ENCODE peak calls at places on chromosomes 11 and 22, in seven cellular contexts. X is K562, F is GM12892, R is H1, N is SK-N-SH, E is HepG2, A is GM12878. T is an unnamed sample.

GRCh38 chr11:75474878-75475766 is 42.1 kb upstream of the KLHL35 start:
- DNase-seq in X (peak; percentile 90), F (no peak), R (peak; percentile 86), N (peak; percentile 63), E (no peak), A (no peak), T (peak; percentile 67)

GRCh38 chr11:29782447-29782846 is 234.4 kb downstream of the KCNA4 start:
- DNase-seq in X (no peak), F (no peak), R (no peak), N (no peak), E (no peak), A (no peak), T (no peak)

GRCh38 chr22:44462246-44463015 is 35.6 kb downstream of the RTL6 start:
- DNase-seq in X (no peak), F (no peak), R (no peak), N (no peak), E (no peak), A (no peak), T (no peak)

GRCh38 chr11:63906585-63906984 is 10.4 kb downstream of the RCOR2 start:
- DNase-seq in X (peak; percentile 52), F (no peak), R (peak; percentile 69), N (peak; percentile 81), E (no peak), A (no peak), T (no peak)

GRCh38 chr22:27409299-27409698 is 392.3 kb downstream of the MN1 start:
- DNase-seq in X (no peak), F (no peak), R (no peak), N (no peak), E (peak; percentile 16), A (no peak), T (no peak)

GRCh38 chr22:44191036-44191454 is 10.3 kb downstream of the PARVG start:
- DNase-seq in X (no peak), F (no peak), R (no peak), N (no peak), E (no peak), A (no peak), T (peak; percentile 65)

GRCh38 chr22:38953577-38954413 is 3.6 kb upstream of the APOBEC3A start:
- DNase-seq in X (no peak), F (peak; percentile 87), R (no peak), N (no peak), E (no peak), A (peak; percentile 85), T (peak; percentile 83)

GRCh38 chr22:25120093-25120561 is 79.5 kb upstream of the CRYBB3 start:
- DNase-seq in X (no peak), F (no peak), R (no peak), N (no peak), E (peak; percentile 92), A (no peak), T (no peak)

GRCh38 chr22:37105990-37106389 is 3.5 kb downstream of the TMPRSS6 start:
- DNase-seq in X (no peak), F (no peak), R (no peak), N (no peak), E (no peak), A (no peak), T (no peak)

GRCh38 chr22:45014658-45015057 is 4.9 kb upstream of the PHF21B start:
- DNase-seq in X (no peak), F (no peak), R (no peak), N (no peak), E (no peak), A (no peak), T (no peak)

GRCh38 chr11:45321031-45321595 is 35.0 kb upstream of the SYT13 start:
- DNase-seq in X (no peak), F (no peak), R (no peak), N (no peak), E (no peak), A (no peak), T (no peak)

GRCh38 chr11:76266701-76267100 is 60.4 kb upstream of the WNT11 start:
- DNase-seq in X (no peak), F (no peak), R (no peak), N (no peak), E (no peak), A (no peak), T (no peak)

GRCh38 chr11:62804310-62805043 is 763 bp downstream of the NXF1 start:
- DNase-seq in X (peak; percentile 19), F (no peak), R (no peak), N (no peak), E (no peak), A (no peak), T (no peak)

GRCh38 chr11:83392556-83392955 is 106.4 kb upstream of the CCDC90B start:
- DNase-seq in X (no peak), F (no peak), R (no peak), N (no peak), E (no peak), A (no peak), T (no peak)

GRCh38 chr22:48824673-48825651 is 1002.7 kb downstream of the BRD1 start:
- DNase-seq in X (no peak), F (no peak), R (no peak), N (no peak), E (no peak), A (no peak), T (no peak)

GRCh38 chr11:72802822-72803221 is 9.0 kb upstream of the STARD10 start:
- DNase-seq in X (no peak), F (no peak), R (no peak), N (no peak), E (no peak), A (no peak), T (no peak)

GRCh38 chr22:17946691-17947367 is 77.5 kb downstream of the MICAL3 start:
- DNase-seq in X (no peak), F (no peak), R (no peak), N (peak; percentile 47), E (no peak), A (no peak), T (no peak)

GRCh38 chr11:131910491-131911387 is 540.3 kb downstream of the NTM start:
- DNase-seq in X (no peak), F (peak; percentile 22), R (peak; percentile 74), N (peak; percentile 73), E (no peak), A (no peak), T (no peak)

GRCh38 chr22:36455571-36456458 is 25.6 kb downstream of the TXN2 start:
- DNase-seq in X (no peak), F (no peak), R (no peak), N (no peak), E (no peak), A (no peak), T (no peak)

GRCh38 chr11:121482231-121483129 is 29.7 kb upstream of the SORL1-AS1 start:
- DNase-seq in X (no peak), F (no peak), R (no peak), N (no peak), E (no peak), A (peak; percentile 93), T (no peak)

GRCh38 chr11:122672892-122673291 is 17.4 kb downstream of the UBASH3B start:
- DNase-seq in X (no peak), F (no peak), R (no peak), N (no peak), E (no peak), A (no peak), T (no peak)

GRCh38 chr22:47220752-47221151 is 458.3 kb downstream of the TBC1D22A start:
- DNase-seq in X (no peak), F (no peak), R (no peak), N (no peak), E (no peak), A (no peak), T (no peak)
- TF ChIP-seq TAF1 in X (no peak), F (no peak), R (no peak), N (no peak), E (no peak), A (no peak), T (no peak)

DNA sequence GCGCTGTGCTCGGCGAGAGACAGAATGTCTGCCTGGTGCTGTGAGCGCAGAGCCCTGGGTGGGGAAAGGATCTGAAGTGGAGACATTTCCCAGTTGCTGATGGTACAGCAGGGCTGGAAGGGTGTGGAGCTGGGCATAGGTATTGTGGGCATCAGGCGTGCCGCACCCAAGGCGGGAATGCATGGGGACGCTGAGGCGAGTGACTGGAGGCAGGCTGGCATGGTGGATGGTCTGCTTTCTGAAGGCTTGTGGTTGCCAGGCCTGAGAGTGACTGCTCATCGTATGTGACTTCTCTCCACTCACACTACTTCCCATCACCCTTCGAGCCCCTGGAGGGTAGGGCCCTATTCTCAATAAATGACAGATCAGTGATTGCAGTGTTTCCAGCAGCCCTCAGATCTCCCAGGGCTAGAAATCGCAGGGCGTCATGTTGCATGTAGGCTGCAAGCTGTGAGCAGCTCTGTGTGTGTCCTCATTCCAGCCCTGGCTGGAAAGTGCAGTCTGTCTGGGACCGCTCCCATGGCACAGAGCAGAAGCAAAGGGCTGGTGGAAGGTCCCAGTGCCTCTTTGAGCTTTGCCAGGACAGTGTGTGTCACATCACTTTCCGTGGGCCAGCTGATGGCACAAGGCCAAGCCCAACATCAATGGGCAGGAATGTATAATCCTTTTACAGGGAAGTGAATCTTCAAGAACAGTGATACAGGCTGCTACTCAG is 67.7 kb downstream of the TBC1D22A start:
- DNase-seq in X (no peak), F (no peak), R (peak; percentile 37), N (peak; percentile 61), E (no peak), A (no peak), T (no peak)
- TF ChIP-seq TAF1 in X (no peak), F (no peak), R (no peak), N (peak; percentile 21), E (no peak), A (no peak), T (no peak)

GRCh38 chr11:98565311-98565710 is 455.4 kb upstream of the CNTN5 start:
- DNase-seq in X (no peak), F (no peak), R (no peak), N (no peak), E (no peak), A (no peak), T (no peak)

GRCh38 chr11:98561877-98562395 is 458.8 kb upstream of the CNTN5 start:
- DNase-seq in X (no peak), F (no peak), R (no peak), N (no peak), E (no peak), A (no peak), T (no peak)

GRCh38 chr11:98564881-98565280 is 455.9 kb upstream of the CNTN5 start:
- DNase-seq in X (no peak), F (no peak), R (no peak), N (no peak), E (no peak), A (no peak), T (no peak)

GRCh38 chr11:98564233-98564632 is 456.5 kb upstream of the CNTN5 start:
- DNase-seq in X (peak; percentile 23), F (no peak), R (no peak), N (no peak), E (no peak), A (no peak), T (no peak)

DNA sequence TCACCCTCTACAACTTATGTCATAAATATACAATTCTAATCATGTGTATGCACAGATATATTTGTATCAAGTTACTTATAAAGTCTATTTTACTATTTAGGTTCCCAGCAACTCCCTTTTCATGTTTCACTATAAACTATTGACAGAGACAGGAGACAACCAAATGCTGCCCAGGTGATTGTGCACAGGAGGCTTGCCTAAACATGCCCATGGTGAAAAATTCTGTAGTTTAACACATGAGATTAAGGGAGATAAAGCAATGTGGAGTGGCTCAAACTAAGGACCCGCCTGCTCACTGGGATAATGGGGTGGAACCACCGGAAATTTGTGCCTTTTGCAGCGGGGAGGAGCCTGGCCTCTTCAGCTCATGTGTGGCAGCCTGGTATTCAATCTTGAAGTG is 459.5 kb upstream of the CNTN5 start:
- DNase-seq in X (no peak), F (no peak), R (no peak), N (no peak), E (no peak), A (no peak), T (no peak)
- TF ChIP-seq TAF1 in X (no peak), F (no peak), R (no peak), N (no peak), E (no peak), A (no peak), T (no peak)

GRCh38 chr11:7020183-7020917 is at the start of the genes NLRP14 and ZNF214:
- DNase-seq in X (peak; percentile 66), F (no peak), R (peak; percentile 89), N (peak; percentile 92), E (peak; percentile 90), A (no peak), T (no peak)
- TF ChIP-seq TAF1 in X (no peak), F (no peak), R (peak; percentile 16), N (no peak), E (peak; percentile 58), A (no peak), T (no peak)

T was measured in GM12891.